ENCODE peak calls at places on chromosomes 7 and 10, in eight cellular contexts. I is AG09309, F is iPS DF 6.9, Z is choroid plexus epithelial cell, G is fibroblast of mammary gland, W is lower leg skin, V is fibroblast of lung, E is A549. R is an unnamed sample.

GRCh38 chr10:10826125-10826524 is 191.5 kb upstream of the CELF2 start:
- DNase-seq in I (peak; percentile 87), F (no peak), Z (peak; percentile 85), G (peak; percentile 98), W (no peak), V (peak; percentile 97), E (no peak), R (no peak)

GRCh38 chr7:143013897-143014296 is 13.0 kb downstream of the OR9A2 start:
- DNase-seq in I (peak; percentile 63), F (no peak), Z (peak; percentile 70), G (peak; percentile 92), W (no peak), V (peak; percentile 89), E (peak; percentile 7), R (no peak)

GRCh38 chr7:114026486-114027089 is 107.8 kb upstream of the PPP1R3A start:
- DNase-seq in I (peak; percentile 17), F (peak; percentile 18), Z (peak; percentile 76), G (peak; percentile 67), W (no peak), V (peak; percentile 33), E (peak; percentile 48), R (no peak)

GRCh38 chr10:96285331-96285752 is 14.0 kb upstream of the BLNK start:
- DNase-seq in I (no peak), F (peak; percentile 29), Z (no peak), G (no peak), W (no peak), V (no peak), E (no peak), R (no peak)

GRCh38 chr7:45717537-45718235 is 143.5 kb downstream of the ADCY1 start:
- DNase-seq in I (no peak), F (no peak), Z (no peak), G (no peak), W (no peak), V (no peak), E (no peak), R (no peak)

GRCh38 chr10:19479854-19480253 is 336.4 kb upstream of the PLXDC2 start:
- DNase-seq in I (no peak), F (no peak), Z (no peak), G (no peak), W (no peak), V (peak; percentile 11), E (no peak), R (no peak)

GRCh38 chr10:103282961-103283360 is 6.0 kb downstream of the INA start:
- DNase-seq in I (no peak), F (no peak), Z (no peak), G (no peak), W (no peak), V (no peak), E (no peak), R (no peak)

GRCh38 chr10:12707461-12708185 is 293.9 kb downstream of the CCDC3 start:
- DNase-seq in I (peak; percentile 91), F (no peak), Z (peak; percentile 97), G (peak; percentile 90), W (no peak), V (peak; percentile 99), E (peak; percentile 92), R (peak; percentile 77)

GRCh38 chr7:142385528-142386340 is 127.9 kb upstream of the PRSS58 start:
- DNase-seq in I (peak; percentile 46), F (peak; percentile 57), Z (peak; percentile 87), G (peak; percentile 83), W (no peak), V (peak; percentile 62), E (peak; percentile 70), R (no peak)

GRCh38 chr7:101542527-101543241 is 86.4 kb downstream of the MYL10 start:
- DNase-seq in I (no peak), F (peak; percentile 78), Z (peak; percentile 58), G (peak; percentile 38), W (peak; percentile 63), V (peak; percentile 24), E (peak; percentile 67), R (peak; percentile 78)

GRCh38 chr10:17022399-17022798 is 107.2 kb downstream of the CUBN start:
- DNase-seq in I (no peak), F (no peak), Z (no peak), G (no peak), W (no peak), V (no peak), E (no peak), R (no peak)

GRCh38 chr7:146660839-146661238 is 544.2 kb downstream of the CNTNAP2 start:
- DNase-seq in I (no peak), F (no peak), Z (peak; percentile 33), G (no peak), W (no peak), V (no peak), E (no peak), R (no peak)

GRCh38 chr7:122303522-122303970 is 1.0 kb downstream of the FEZF1 start:
- DNase-seq in I (no peak), F (no peak), Z (no peak), G (no peak), W (no peak), V (no peak), E (no peak), R (no peak)

DNA sequence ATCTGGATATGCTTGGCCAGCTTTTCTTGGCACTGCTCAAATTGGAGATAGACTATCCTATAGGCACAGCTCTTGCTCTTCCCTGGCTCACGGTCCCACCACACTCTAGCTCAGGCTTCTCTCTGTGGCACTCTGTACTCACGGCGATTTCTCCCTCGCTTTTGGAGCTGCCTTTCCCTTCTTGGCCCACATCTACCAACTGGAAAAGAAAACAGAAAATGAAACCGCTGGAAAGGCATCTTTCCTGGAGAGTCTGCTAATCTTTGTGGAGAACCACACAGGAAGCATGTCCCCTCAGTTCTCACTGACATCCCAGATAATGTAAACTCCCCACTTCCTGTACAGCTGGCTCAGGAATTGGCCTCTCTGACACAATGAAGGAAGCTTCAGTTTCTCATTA is 210.0 kb downstream of the JCAD start:
- DNase-seq in I (peak; percentile 41), F (no peak), Z (peak; percentile 83), G (peak; percentile 63), W (no peak), V (peak; percentile 97), E (no peak), R (no peak)
- H3K4me3 ChIP-seq in I (peak overlapping the region; percentile 11), F (no peak overlapping the region), Z (peak overlapping the region; percentile 38), G (no peak overlapping the region), W (no peak overlapping the region), V (peak overlapping the region; percentile 3), E (no peak overlapping the region), R (peak overlapping the region; percentile 17)

GRCh38 chr10:133337079-133337725 is 506 bp upstream of the CALY start:
- DNase-seq in I (no peak), F (no peak), Z (no peak), G (no peak), W (no peak), V (no peak), E (no peak), R (no peak)

GRCh38 chr10:133338080-133339071 is 1.7 kb upstream of the CALY start:
- DNase-seq in I (no peak), F (no peak), Z (no peak), G (no peak), W (no peak), V (no peak), E (no peak), R (no peak)

GRCh38 chr10:133335238-133336122 is 1.2 kb downstream of the CALY start:
- DNase-seq in I (no peak), F (no peak), Z (peak; percentile 73), G (peak; percentile 69), W (no peak), V (peak; percentile 47), E (peak; percentile 80), R (no peak)

GRCh38 chr10:133334495-133335237 is 2.0 kb downstream of the CALY start:
- DNase-seq in I (no peak), F (no peak), Z (peak; percentile 26), G (no peak), W (no peak), V (no peak), E (peak; percentile 61), R (no peak)

GRCh38 chr10:133336131-133337078 is at the start of gene CALY:
- DNase-seq in I (no peak), F (no peak), Z (no peak), G (no peak), W (no peak), V (no peak), E (peak; percentile 68), R (no peak)
- H3K4me3 ChIP-seq in I (peak within 1 kb of the TSS; percentile 29), F (no peak within 1 kb of the TSS), Z (no peak within 1 kb of the TSS), G (no peak within 1 kb of the TSS), W (no peak within 1 kb of the TSS), V (no peak within 1 kb of the TSS), E (peak within 1 kb of the TSS; percentile 58), R (peak within 1 kb of the TSS; percentile 42)

GRCh38 chr7:33981686-33982424 is 76.5 kb downstream of the BMPER start:
- DNase-seq in I (peak; percentile 71), F (no peak), Z (peak; percentile 56), G (peak; percentile 92), W (no peak), V (peak; percentile 42), E (no peak), R (no peak)

GRCh38 chr7:33982425-33982786 is 77.1 kb downstream of the BMPER start:
- DNase-seq in I (no peak), F (peak; percentile 27), Z (peak; percentile 90), G (no peak), W (no peak), V (peak; percentile 70), E (peak; percentile 67), R (no peak)

GRCh38 chr7:33986456-33986855 is 81.1 kb downstream of the BMPER start:
- DNase-seq in I (no peak), F (no peak), Z (no peak), G (peak; percentile 40), W (no peak), V (peak; percentile 48), E (no peak), R (no peak)

DNA sequence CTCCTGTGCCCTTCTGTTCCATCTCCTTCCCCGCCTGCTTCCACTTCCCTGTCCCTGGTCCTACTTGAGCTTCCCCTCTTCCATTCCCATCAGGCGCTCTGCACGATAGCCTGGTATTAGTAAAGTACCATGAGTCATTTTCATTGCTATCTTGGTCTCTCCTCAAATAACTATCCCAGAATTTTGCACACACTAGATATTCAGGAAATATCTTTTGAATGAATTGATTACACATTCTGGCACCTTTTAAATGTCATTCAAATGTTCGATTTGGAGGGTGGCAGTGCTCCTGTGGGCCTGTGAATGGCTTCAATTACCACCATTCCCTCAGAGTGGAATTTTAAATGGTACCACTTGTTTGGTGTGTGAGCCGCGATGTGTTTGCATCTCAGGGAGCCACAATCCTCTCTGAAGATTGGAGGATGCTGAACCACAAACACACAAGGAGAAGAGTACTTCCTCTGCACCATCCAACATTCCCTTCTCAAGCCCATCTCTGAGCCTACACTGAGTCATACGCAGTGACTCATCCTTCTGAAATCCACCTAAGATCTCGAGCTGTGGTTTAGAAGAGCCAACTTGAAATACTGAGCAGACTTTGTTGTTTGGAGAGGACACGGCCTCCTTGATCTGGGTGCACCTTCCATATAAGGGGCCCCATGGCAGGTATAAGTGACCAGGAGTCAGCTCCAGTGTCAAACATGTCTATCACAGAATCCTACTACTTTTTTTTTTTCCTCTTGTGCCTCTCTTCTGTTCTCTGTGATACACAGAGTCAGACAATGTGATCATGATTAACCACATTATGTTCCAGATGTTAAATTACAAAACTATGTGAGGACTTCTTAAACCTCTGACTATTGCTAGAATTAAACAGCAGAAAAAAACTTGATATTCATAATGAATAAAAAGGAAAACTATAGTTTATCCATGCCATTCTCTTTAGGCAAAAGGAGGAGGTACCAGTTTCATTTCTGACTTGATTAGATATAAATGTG is 81.9 kb downstream of the BMPER start:
- DNase-seq in I (peak; percentile 98), F (no peak), Z (peak; percentile 99), G (peak; percentile 100), W (peak; percentile 23), V (peak; percentile 100), E (peak; percentile 92), R (no peak)
- H3K4me3 ChIP-seq in I (no peak overlapping the region), F (no peak overlapping the region), Z (no peak overlapping the region), G (peak overlapping the region; percentile 30), W (no peak overlapping the region), V (no peak overlapping the region), E (no peak overlapping the region), R (no peak overlapping the region)

GRCh38 chr7:38932509-38933168 is 23.6 kb upstream of the VPS41 start:
- DNase-seq in I (no peak), F (no peak), Z (peak; percentile 67), G (peak; percentile 48), W (no peak), V (peak; percentile 18), E (peak; percentile 65), R (peak; percentile 69)
- H3K4me3 ChIP-seq in I (no peak overlapping the region), F (no peak overlapping the region), Z (no peak overlapping the region), G (no peak overlapping the region), W (no peak overlapping the region), V (no peak overlapping the region), E (no peak overlapping the region), R (no peak overlapping the region)

R was measured in tibial artery.